ENCODE peak calls at places on chromosomes 1 and 21, in four cellular contexts. One of them, this sample, is unnamed.

GRCh38 chr1:198798923-198799386 is 160.1 kb downstream of the PTPRC start:
- DNase-seq in WTC11: no peak
- DNase-seq in K562: no peak
- DNase-seq in HepG2: no peak
- DNase-seq in this sample: peak; percentile 57

GRCh38 chr1:156901590-156901900 is 8.0 kb downstream of the PEAR1 start:
- DNase-seq in WTC11: no peak
- DNase-seq in K562: no peak
- DNase-seq in HepG2: no peak
- DNase-seq in this sample: no peak

GRCh38 chr1:153771841-153772593 is 3.2 kb upstream of the SLC27A3 start:
- DNase-seq in WTC11: peak; percentile 82
- DNase-seq in K562: peak; percentile 44
- DNase-seq in HepG2: no peak
- DNase-seq in this sample: no peak

GRCh38 chr1:21644348-21644747 is 24.8 kb downstream of the RAP1GAP start:
- DNase-seq in WTC11: no peak
- DNase-seq in K562: no peak
- DNase-seq in HepG2: no peak
- DNase-seq in this sample: no peak

GRCh38 chr1:55472115-55472514 is 257.0 kb upstream of the USP24 start:
- DNase-seq in WTC11: no peak
- DNase-seq in K562: no peak
- DNase-seq in HepG2: no peak
- DNase-seq in this sample: no peak

GRCh38 chr1:6205849-6206845 is at the start of gene RNF207:
- DNase-seq in WTC11: peak; percentile 83
- DNase-seq in K562: peak; percentile 85
- DNase-seq in HepG2: peak; percentile 77
- DNase-seq in this sample: no peak

GRCh38 chr1:70779571-70779970 is 268.0 kb downstream of the PTGER3 start:
- DNase-seq in WTC11: no peak
- DNase-seq in K562: no peak
- DNase-seq in HepG2: no peak
- DNase-seq in this sample: no peak

GRCh38 chr1:219058891-219059820 is 114.5 kb upstream of the LYPLAL1 start:
- DNase-seq in WTC11: no peak
- DNase-seq in K562: no peak
- DNase-seq in HepG2: no peak
- DNase-seq in this sample: no peak

GRCh38 chr1:219405531-219406331 is 207.2 kb downstream of the ZC3H11B start:
- DNase-seq in WTC11: no peak
- DNase-seq in K562: no peak
- DNase-seq in HepG2: no peak
- DNase-seq in this sample: no peak

GRCh38 chr1:172375227-172375631 is 45.3 kb upstream of the C1orf105 start:
- DNase-seq in WTC11: no peak
- DNase-seq in K562: no peak
- DNase-seq in HepG2: no peak
- DNase-seq in this sample: no peak

GRCh38 chr1:234608720-234609527 is 1.1 kb downstream of the IRF2BP2 start:
- DNase-seq in WTC11: peak; percentile 55
- DNase-seq in K562: peak; percentile 74
- DNase-seq in HepG2: no peak
- DNase-seq in this sample: no peak

GRCh38 chr1:36982708-36983107 is 51.6 kb downstream of the GRIK3 start:
- DNase-seq in WTC11: peak; percentile 18
- DNase-seq in K562: no peak
- DNase-seq in HepG2: no peak
- DNase-seq in this sample: no peak

GRCh38 chr1:168079761-168080160 is 57.0 kb downstream of the GPR161 start:
- DNase-seq in WTC11: no peak
- DNase-seq in K562: no peak
- DNase-seq in HepG2: no peak
- DNase-seq in this sample: no peak

GRCh38 chr1:7325254-7325653 is 445.8 kb upstream of the VAMP3 start:
- DNase-seq in WTC11: no peak
- DNase-seq in K562: no peak
- DNase-seq in HepG2: no peak
- DNase-seq in this sample: no peak

GRCh38 chr1:226942392-226942791 is 2.3 kb downstream of the COQ8A start:
- DNase-seq in WTC11: no peak
- DNase-seq in K562: no peak
- DNase-seq in HepG2: no peak
- DNase-seq in this sample: no peak

GRCh38 chr1:116330846-116331245 is 42.2 kb upstream of the ATP1A1 start:
- DNase-seq in WTC11: no peak
- DNase-seq in K562: no peak
- DNase-seq in HepG2: no peak
- DNase-seq in this sample: no peak

GRCh38 chr1:199038188-199038587 is 399.3 kb downstream of the PTPRC start:
- DNase-seq in WTC11: no peak
- DNase-seq in K562: no peak
- DNase-seq in HepG2: no peak
- DNase-seq in this sample: no peak

GRCh38 chr21:30623362-30623761 is 2.9 kb downstream of the KRTAP20-4 start:
- DNase-seq in WTC11: no peak
- DNase-seq in K562: no peak
- DNase-seq in HepG2: no peak
- DNase-seq in this sample: no peak

GRCh38 chr1:58443986-58444603 is 102.4 kb downstream of the OMA1 start:
- DNase-seq in WTC11: no peak
- DNase-seq in K562: no peak
- DNase-seq in HepG2: no peak
- DNase-seq in this sample: no peak

GRCh38 chr1:81111818-81112217 is 688.9 kb upstream of the ADGRL2 start:
- DNase-seq in WTC11: no peak
- DNase-seq in K562: no peak
- DNase-seq in HepG2: no peak
- DNase-seq in this sample: no peak

GRCh38 chr1:91557039-91557690 is 56.5 kb downstream of the CDC7 start:
- DNase-seq in WTC11: no peak
- DNase-seq in K562: no peak
- DNase-seq in HepG2: no peak
- DNase-seq in this sample: no peak

GRCh38 chr1:38781872-38782617 is 77.5 kb downstream of the RRAGC start:
- DNase-seq in WTC11: no peak
- DNase-seq in K562: no peak
- DNase-seq in HepG2: no peak
- DNase-seq in this sample: no peak

GRCh38 chr21:37619464-37619974 is 252.9 kb downstream of the DYRK1A start:
- DNase-seq in WTC11: no peak
- DNase-seq in K562: no peak
- DNase-seq in HepG2: no peak
- DNase-seq in this sample: no peak

GRCh38 chr1:37477198-37477931 is 3.0 kb downstream of the ZC3H12A start:
- DNase-seq in WTC11: peak; percentile 66
- DNase-seq in K562: peak; percentile 33
- DNase-seq in HepG2: peak; percentile 31
- DNase-seq in this sample: peak; percentile 81

GRCh38 chr1:90919190-90919719 is 102.6 kb downstream of the ZNF644 start:
- DNase-seq in WTC11: no peak
- DNase-seq in K562: no peak
- DNase-seq in HepG2: peak; percentile 51
- DNase-seq in this sample: peak; percentile 8

GRCh38 chr1:44707112-44707881 is 23.7 kb downstream of the RNU5D-1 start:
- DNase-seq in WTC11: no peak
- DNase-seq in K562: no peak
- DNase-seq in HepG2: peak; percentile 50
- DNase-seq in this sample: no peak

GRCh38 chr1:107877092-107877491 is 87.9 kb downstream of the VAV3 start:
- DNase-seq in WTC11: no peak
- DNase-seq in K562: no peak
- DNase-seq in HepG2: no peak
- DNase-seq in this sample: no peak

GRCh38 chr1:245262876-245263625 is 108.3 kb downstream of the KIF26B start:
- DNase-seq in WTC11: no peak
- DNase-seq in K562: no peak
- DNase-seq in HepG2: no peak
- DNase-seq in this sample: no peak

GRCh38 chr1:95017775-95018174 is 55.0 kb downstream of the ALG14 start:
- DNase-seq in WTC11: no peak
- DNase-seq in K562: no peak
- DNase-seq in HepG2: no peak
- DNase-seq in this sample: no peak

GRCh38 chr1:33045246-33045645 is 8.6 kb upstream of the AK2 start:
- DNase-seq in WTC11: no peak
- DNase-seq in K562: peak; percentile 34
- DNase-seq in HepG2: peak; percentile 47
- DNase-seq in this sample: no peak

GRCh38 chr1:92804721-92805169 is 19.8 kb upstream of the EVI5 start:
- DNase-seq in WTC11: peak; percentile 27
- DNase-seq in K562: peak; percentile 92
- DNase-seq in HepG2: peak; percentile 41
- DNase-seq in this sample: no peak

GRCh38 chr1:119075614-119076013 is 64.8 kb downstream of the WARS2 start:
- DNase-seq in WTC11: no peak
- DNase-seq in K562: no peak
- DNase-seq in HepG2: no peak
- DNase-seq in this sample: no peak

GRCh38 chr1:205512059-205513045 is 7.9 kb downstream of the CDK18 start:
- DNase-seq in WTC11: no peak
- DNase-seq in K562: no peak
- DNase-seq in HepG2: peak; percentile 62
- DNase-seq in this sample: no peak

GRCh38 chr21:37667380-37667779 is 248.9 kb downstream of the KCNJ6 start:
- DNase-seq in WTC11: no peak
- DNase-seq in K562: no peak
- DNase-seq in HepG2: no peak
- DNase-seq in this sample: no peak

GRCh38 chr1:83626603-83627002 is 372.3 kb downstream of the TTLL7 start:
- DNase-seq in WTC11: no peak
- DNase-seq in K562: no peak
- DNase-seq in HepG2: no peak
- DNase-seq in this sample: peak; percentile 12

GRCh38 chr1:86695400-86695799 is 9.0 kb upstream of the SH3GLB1 start:
- DNase-seq in WTC11: no peak
- DNase-seq in K562: no peak
- DNase-seq in HepG2: peak; percentile 21
- DNase-seq in this sample: no peak

GRCh38 chr1:173410794-173411236 is 66.3 kb upstream of the PRDX6 start:
- DNase-seq in WTC11: no peak
- DNase-seq in K562: no peak
- DNase-seq in HepG2: no peak
- DNase-seq in this sample: peak; percentile 84

GRCh38 chr1:22837332-22837731 is 126.7 kb downstream of the EPHB2 start:
- DNase-seq in WTC11: no peak
- DNase-seq in K562: no peak
- DNase-seq in HepG2: no peak
- DNase-seq in this sample: no peak

GRCh38 chr1:196977278-196977677 is at the start of gene CFHR5:
- DNase-seq in WTC11: no peak
- DNase-seq in K562: no peak
- DNase-seq in HepG2: no peak
- DNase-seq in this sample: no peak

GRCh38 chr1:196980859-196981258 is 3.5 kb downstream of the CFHR5 start:
- DNase-seq in WTC11: no peak
- DNase-seq in K562: no peak
- DNase-seq in HepG2: no peak
- DNase-seq in this sample: no peak

GRCh38 chr1:196976278-196976677 is 1.1 kb upstream of the CFHR5 start:
- DNase-seq in WTC11: no peak
- DNase-seq in K562: no peak
- DNase-seq in HepG2: no peak
- DNase-seq in this sample: no peak
- TF ChIP-seq CREM in WTC11: no peak
- TF ChIP-seq CREM in K562: no peak
- TF ChIP-seq CREM in HepG2: no peak
- TF ChIP-seq CREM in this sample: no peak

GRCh38 chr1:180849031-180849775 is 63.5 kb upstream of the KIAA1614 start:
- DNase-seq in WTC11: no peak
- DNase-seq in K562: no peak
- DNase-seq in HepG2: no peak
- DNase-seq in this sample: no peak
- TF ChIP-seq CREM in WTC11: no peak
- TF ChIP-seq CREM in K562: no peak
- TF ChIP-seq CREM in HepG2: no peak
- TF ChIP-seq CREM in this sample: peak; percentile 71

DNA sequence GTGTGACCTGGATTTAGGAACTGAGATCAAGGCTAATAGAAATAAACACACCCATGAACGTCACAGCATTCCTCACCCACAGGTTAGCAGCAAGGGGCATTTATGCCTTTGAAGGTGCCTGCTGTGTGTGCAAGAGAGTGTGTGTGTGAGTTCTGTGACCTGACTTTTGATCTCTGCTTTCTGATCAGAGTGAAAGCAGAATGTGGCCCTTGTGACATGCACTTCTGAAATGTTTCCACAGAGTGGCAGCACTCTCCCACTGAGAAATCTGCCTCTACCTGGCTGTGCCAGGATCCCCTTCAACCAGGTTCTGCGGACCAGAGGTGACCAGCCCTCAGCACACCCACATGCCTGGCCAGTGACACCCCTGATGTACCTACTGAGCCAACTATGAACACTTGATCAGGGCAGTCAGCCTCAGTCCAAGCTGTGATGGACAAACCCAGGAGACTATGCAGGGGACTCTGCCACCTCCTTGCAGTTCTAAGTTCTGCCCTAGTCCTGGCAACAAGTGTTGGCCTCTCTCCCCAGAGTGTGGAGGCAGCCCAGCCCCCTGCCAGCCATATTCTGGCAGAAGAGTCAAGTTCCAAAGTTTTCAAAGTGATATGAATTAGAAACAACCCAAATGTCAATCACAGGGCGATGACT is 41.0 kb downstream of the RXRG start:
- DNase-seq in WTC11: peak; percentile 66
- DNase-seq in K562: peak; percentile 28
- DNase-seq in HepG2: peak; percentile 58
- DNase-seq in this sample: no peak
- TF ChIP-seq CREM in WTC11: no peak
- TF ChIP-seq CREM in K562: no peak
- TF ChIP-seq CREM in HepG2: no peak
- TF ChIP-seq CREM in this sample: no peak

GRCh38 chr1:65471213-65471833 is 50.9 kb downstream of the LEPR start:
- DNase-seq in WTC11: no peak
- DNase-seq in K562: no peak
- DNase-seq in HepG2: peak; percentile 88
- DNase-seq in this sample: no peak

GRCh38 chr1:65469126-65469888 is 48.8 kb downstream of the LEPR start:
- DNase-seq in WTC11: no peak
- DNase-seq in K562: peak; percentile 72
- DNase-seq in HepG2: peak; percentile 61
- DNase-seq in this sample: no peak

GRCh38 chr1:65469889-65470340 is 49.4 kb downstream of the LEPR start:
- DNase-seq in WTC11: no peak
- DNase-seq in K562: peak; percentile 78
- DNase-seq in HepG2: peak; percentile 40
- DNase-seq in this sample: no peak

GRCh38 chr1:65470766-65471165 is 50.3 kb downstream of the LEPR start:
- DNase-seq in WTC11: no peak
- DNase-seq in K562: no peak
- DNase-seq in HepG2: no peak
- DNase-seq in this sample: no peak

GRCh38 chr1:65467536-65467935 is 47.1 kb downstream of the LEPR start:
- DNase-seq in WTC11: peak; percentile 63
- DNase-seq in K562: peak; percentile 92
- DNase-seq in HepG2: peak; percentile 95
- DNase-seq in this sample: no peak
- TF ChIP-seq CREM in WTC11: no peak
- TF ChIP-seq CREM in K562: peak; percentile 45
- TF ChIP-seq CREM in HepG2: no peak
- TF ChIP-seq CREM in this sample: no peak